ENCODE peak calls at places on chromosomes 1 and 21, in five cellular contexts. Q, V, G, R and Z are unnamed samples.

GRCh38 chr1:204928671-204929486 is 58.2 kb downstream of the NFASC start:
- DNase-seq in R (no peak), G (no peak), Q (no peak), V (no peak), Z (no peak)

GRCh38 chr1:88595355-88595754 is 88.7 kb upstream of the PKN2 start:
- DNase-seq in G (no peak), V (no peak), R (peak; percentile 18), Q (peak; percentile 57), Z (no peak)

GRCh38 chr1:94963864-94964263 is 37.0 kb upstream of the CNN3 start:
- DNase-seq in R (no peak), V (no peak), Q (no peak), G (no peak), Z (no peak)

GRCh38 chr1:25744140-25744581 is 55.8 kb upstream of the SELENON start:
- DNase-seq in Q (peak; percentile 53), R (no peak), V (peak; percentile 61), G (peak; percentile 61), Z (no peak)

GRCh38 chr21:21101911-21102310 is 103.7 kb downstream of the NCAM2 start:
- DNase-seq in G (no peak), Q (peak; percentile 85), R (no peak), V (peak; percentile 25), Z (no peak)

GRCh38 chr1:4961935-4962645 is 307.7 kb downstream of the AJAP1 start:
- DNase-seq in V (no peak), Q (no peak), R (no peak), G (no peak), Z (no peak)

GRCh38 chr1:184370850-184371249 is 16.0 kb upstream of the C1orf21 start:
- DNase-seq in G (no peak), Q (no peak), R (no peak), V (no peak), Z (no peak)

GRCh38 chr1:234544094-234544579 is 65.2 kb upstream of the TARBP1 start:
- DNase-seq in V (no peak), G (peak; percentile 76), R (no peak), Q (peak; percentile 98), Z (peak; percentile 58)

GRCh38 chr1:32246888-32247273 is at the start of gene FAM167B:
- DNase-seq in G (peak; percentile 12), R (no peak), Q (peak; percentile 71), V (no peak), Z (no peak)

GRCh38 chr1:221693087-221693486 is 48.8 kb downstream of the DUSP10 start:
- DNase-seq in G (no peak), R (no peak), Q (no peak), V (no peak), Z (no peak)

GRCh38 chr1:85894651-85895050 is 186.4 kb upstream of the ZNHIT6 start:
- DNase-seq in G (no peak), V (peak; percentile 45), R (peak; percentile 63), Q (peak; percentile 46), Z (no peak)

GRCh38 chr1:194309697-194310096 is 1123.3 kb upstream of the B3GALT2 start:
- DNase-seq in V (no peak), G (no peak), R (no peak), Q (no peak), Z (no peak)

GRCh38 chr1:59177756-59178155 is 119.1 kb upstream of the FGGY start:
- DNase-seq in Q (no peak), G (no peak), R (no peak), V (no peak), Z (no peak)

GRCh38 chr1:107897428-107898339 is 67.3 kb downstream of the VAV3 start:
- DNase-seq in V (no peak), Q (no peak), R (no peak), G (peak; percentile 11), Z (no peak)

GRCh38 chr1:64328195-64328594 is 124.8 kb downstream of the UBE2U start:
- DNase-seq in Q (no peak), V (no peak), G (no peak), R (no peak), Z (no peak)

GRCh38 chr1:91018006-91018405 is 3.8 kb downstream of the ZNF644 start:
- DNase-seq in V (no peak), Q (no peak), G (no peak), R (no peak), Z (no peak)

GRCh38 chr1:232810856-232811255 is 5.6 kb downstream of the MAP10 start:
- DNase-seq in Q (no peak), V (no peak), G (no peak), R (no peak), Z (no peak)

GRCh38 chr21:32921632-32922230 is 104.0 kb upstream of the OLIG2 start:
- DNase-seq in V (peak; percentile 72), G (peak; percentile 40), R (peak; percentile 29), Q (peak; percentile 10), Z (no peak)

GRCh38 chr1:47388548-47389238 is 27.4 kb upstream of the FOXE3 start:
- DNase-seq in G (peak; percentile 73), R (peak; percentile 70), Q (peak; percentile 67), V (peak; percentile 79), Z (no peak)
- TF ChIP-seq CTCF in G (peak; percentile 68), R (peak; percentile 63), Q (peak; percentile 90), V (peak; percentile 77), Z (peak; percentile 85)

GRCh38 chr1:2229032-2229920 is 1.2 kb downstream of the SKI start:
- DNase-seq in R (peak; percentile 69), G (peak; percentile 77), Q (peak; percentile 69), V (peak; percentile 50), Z (peak; percentile 52)
- TF ChIP-seq CTCF in R (no peak), G (peak; percentile 12), Q (peak; percentile 4), V (no peak), Z (no peak)

GRCh38 chr1:98709906-98710305 is 48.4 kb downstream of the SNX7 start:
- DNase-seq in G (no peak), V (no peak), Q (no peak), R (no peak), Z (no peak)
- TF ChIP-seq CTCF in G (no peak), V (no peak), Q (no peak), R (no peak), Z (no peak)

DNA sequence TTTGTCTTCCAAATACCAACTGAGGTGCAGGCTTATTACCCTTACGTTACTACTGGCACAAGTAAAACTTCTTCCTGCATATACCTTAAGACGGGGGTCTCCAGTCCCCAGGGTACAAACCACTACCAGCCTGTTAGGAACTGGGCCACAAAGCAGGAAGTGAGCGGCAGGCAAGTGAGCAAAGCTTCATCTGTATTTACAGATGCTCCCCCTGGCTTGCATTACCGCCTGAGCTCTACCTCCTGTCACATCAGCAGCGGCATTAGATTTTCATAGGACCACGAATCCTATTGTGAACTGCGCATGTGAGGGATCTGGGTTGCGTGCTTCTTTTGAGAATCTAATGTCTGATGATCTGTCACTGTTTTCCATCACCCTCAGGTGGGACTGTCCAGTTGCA is 113.1 kb downstream of the SLC45A1 start:
- DNase-seq in R (no peak), G (no peak), Q (no peak), V (no peak), Z (no peak)
- TF ChIP-seq CTCF in R (no peak), G (no peak), Q (no peak), V (no peak), Z (peak; percentile 26)

GRCh38 chr1:55215194-55216021 is at the start of gene USP24:
- DNase-seq in G (peak; percentile 88), Q (peak; percentile 59), V (peak; percentile 80), R (peak; percentile 91), Z (peak; percentile 63)
- TF ChIP-seq CTCF in G (no peak), Q (no peak), V (no peak), R (no peak), Z (no peak)

GRCh38 chr1:62746809-62747138 is 37.2 kb upstream of the ATG4C start:
- DNase-seq in Q (no peak), R (no peak), V (no peak), G (no peak), Z (no peak)
- TF ChIP-seq CTCF in Q (no peak), R (no peak), V (no peak), G (no peak), Z (peak; percentile 29)

GRCh38 chr1:71296551-71296950 is 215.7 kb upstream of the ZRANB2 start:
- DNase-seq in G (no peak), Q (no peak), V (no peak), R (no peak), Z (no peak)

GRCh38 chr1:71295340-71295739 is 214.5 kb upstream of the ZRANB2 start:
- DNase-seq in R (no peak), G (no peak), Q (no peak), V (no peak), Z (no peak)

GRCh38 chr1:71294178-71294577 is 213.3 kb upstream of the ZRANB2 start:
- DNase-seq in R (no peak), Q (peak; percentile 46), V (no peak), G (no peak), Z (no peak)

GRCh38 chr1:71292203-71292602 is 211.4 kb upstream of the ZRANB2 start:
- DNase-seq in Q (no peak), R (no peak), G (no peak), V (no peak), Z (no peak)
- TF ChIP-seq CTCF in Q (no peak), R (no peak), G (no peak), V (no peak), Z (no peak)

GRCh38 chr1:40722622-40723021 is 31.1 kb downstream of the NFYC start:
- DNase-seq in Q (no peak), R (no peak), G (no peak), V (no peak), Z (no peak)
- TF ChIP-seq CTCF in Q (no peak), R (no peak), G (no peak), V (no peak), Z (no peak)

GRCh38 chr1:170265234-170265633 is 119.5 kb downstream of the NTMT2 start:
- DNase-seq in R (no peak), G (no peak), Q (no peak), V (no peak), Z (no peak)

GRCh38 chr1:170262540-170262939 is 116.8 kb downstream of the NTMT2 start:
- DNase-seq in Q (no peak), G (no peak), R (no peak), V (no peak), Z (no peak)

GRCh38 chr1:170271430-170271829 is 125.7 kb downstream of the NTMT2 start:
- DNase-seq in G (no peak), V (no peak), R (no peak), Q (no peak), Z (no peak)

GRCh38 chr1:170261669-170262068 is 115.9 kb downstream of the NTMT2 start:
- DNase-seq in G (no peak), R (no peak), Q (peak; percentile 6), V (no peak), Z (no peak)

GRCh38 chr1:170267317-170267716 is 121.6 kb downstream of the NTMT2 start:
- DNase-seq in V (peak; percentile 28), G (no peak), R (no peak), Q (peak; percentile 8), Z (no peak)
- TF ChIP-seq CTCF in V (no peak), G (no peak), R (no peak), Q (no peak), Z (no peak)